ENCODE peak calls at places on chromosomes 3 and 15, in four cellular contexts. One of them, this sample, is unnamed.

GRCh38 chr15:76303909-76304308 is 7.4 kb downstream of the ETFA start:
- DNase-seq in HepG2: no peak
- DNase-seq in GM12878: no peak
- DNase-seq in K562: no peak
- DNase-seq in this sample: no peak

GRCh38 chr3:111352585-111352984 is 189.4 kb upstream of the CD96 start:
- DNase-seq in HepG2: no peak
- DNase-seq in GM12878: no peak
- DNase-seq in K562: no peak
- DNase-seq in this sample: no peak

GRCh38 chr3:43379343-43379742 is 93.0 kb downstream of the SNRK start:
- DNase-seq in HepG2: no peak
- DNase-seq in GM12878: no peak
- DNase-seq in K562: no peak
- DNase-seq in this sample: no peak

GRCh38 chr15:39275066-39275465 is 305.8 kb upstream of the THBS1 start:
- DNase-seq in HepG2: no peak
- DNase-seq in GM12878: no peak
- DNase-seq in K562: no peak
- DNase-seq in this sample: no peak

GRCh38 chr15:51737538-51738305 is at the start of gene LYSMD2:
- DNase-seq in HepG2: no peak
- DNase-seq in GM12878: no peak
- DNase-seq in K562: peak
- DNase-seq in this sample: no peak

GRCh38 chr15:94164202-94164807 is 67.1 kb upstream of the MCTP2 start:
- DNase-seq in HepG2: peak
- DNase-seq in GM12878: no peak
- DNase-seq in K562: peak
- DNase-seq in this sample: peak

GRCh38 chr3:196207159-196207832 is 3.9 kb downstream of the ZDHHC19 start:
- DNase-seq in HepG2: no peak
- DNase-seq in GM12878: no peak
- DNase-seq in K562: peak
- DNase-seq in this sample: no peak

GRCh38 chr3:3200632-3201212 is 21.2 kb upstream of the CRBN start:
- DNase-seq in HepG2: peak
- DNase-seq in GM12878: peak
- DNase-seq in K562: peak
- DNase-seq in this sample: peak

GRCh38 chr15:69561071-69561784 is 108.6 kb downstream of the RPLP1 start:
- DNase-seq in HepG2: peak
- DNase-seq in GM12878: no peak
- DNase-seq in K562: no peak
- DNase-seq in this sample: no peak

GRCh38 chr15:43514241-43515057 is 3.0 kb upstream of the MAP1A start:
- DNase-seq in HepG2: peak
- DNase-seq in GM12878: no peak
- DNase-seq in K562: peak
- DNase-seq in this sample: no peak

GRCh38 chr3:32238816-32239637 is 547 bp downstream of the CMTM8 start:
- DNase-seq in HepG2: no peak
- DNase-seq in GM12878: no peak
- DNase-seq in K562: no peak
- DNase-seq in this sample: peak

GRCh38 chr15:78979456-78980320 is 34.8 kb upstream of the CTSH start:
- DNase-seq in HepG2: peak
- DNase-seq in GM12878: peak
- DNase-seq in K562: peak
- DNase-seq in this sample: peak

GRCh38 chr15:74180689-74181602 is 7.4 kb downstream of the ISLR start:
- DNase-seq in HepG2: no peak
- DNase-seq in GM12878: no peak
- DNase-seq in K562: no peak
- DNase-seq in this sample: no peak

GRCh38 chr3:14424711-14425573 is 22.5 kb downstream of the SLC6A6 start:
- DNase-seq in HepG2: no peak
- DNase-seq in GM12878: no peak
- DNase-seq in K562: peak
- DNase-seq in this sample: no peak

GRCh38 chr15:52021128-52021671 is 2.2 kb downstream of the MAPK6 start:
- DNase-seq in HepG2: peak
- DNase-seq in GM12878: no peak
- DNase-seq in K562: peak
- DNase-seq in this sample: peak

GRCh38 chr15:58755956-58756355 is 6.4 kb upstream of the ADAM10 start:
- DNase-seq in HepG2: no peak
- DNase-seq in GM12878: no peak
- DNase-seq in K562: no peak
- DNase-seq in this sample: no peak

GRCh38 chr15:99452728-99453643 is 112.8 kb upstream of the MEF2A start:
- DNase-seq in HepG2: peak
- DNase-seq in GM12878: peak
- DNase-seq in K562: no peak
- DNase-seq in this sample: no peak

GRCh38 chr3:45864760-45865567 is 21.4 kb upstream of the CCR9 start:
- DNase-seq in HepG2: no peak
- DNase-seq in GM12878: peak
- DNase-seq in K562: no peak
- DNase-seq in this sample: no peak

GRCh38 chr3:11377726-11378125 is 105.5 kb downstream of the ATG7 start:
- DNase-seq in HepG2: no peak
- DNase-seq in GM12878: no peak
- DNase-seq in K562: no peak
- DNase-seq in this sample: no peak

GRCh38 chr3:105842943-105843342 is 25.9 kb downstream of the CBLB start:
- DNase-seq in HepG2: no peak
- DNase-seq in GM12878: no peak
- DNase-seq in K562: no peak
- DNase-seq in this sample: no peak

GRCh38 chr15:78527325-78527724 is 12.9 kb upstream of the PSMA4 start:
- DNase-seq in HepG2: no peak
- DNase-seq in GM12878: no peak
- DNase-seq in K562: no peak
- DNase-seq in this sample: no peak

GRCh38 chr15:74844319-74845207 is 1.6 kb upstream of the ULK3 start:
- DNase-seq in HepG2: no peak
- DNase-seq in GM12878: no peak
- DNase-seq in K562: no peak
- DNase-seq in this sample: no peak

DNA sequence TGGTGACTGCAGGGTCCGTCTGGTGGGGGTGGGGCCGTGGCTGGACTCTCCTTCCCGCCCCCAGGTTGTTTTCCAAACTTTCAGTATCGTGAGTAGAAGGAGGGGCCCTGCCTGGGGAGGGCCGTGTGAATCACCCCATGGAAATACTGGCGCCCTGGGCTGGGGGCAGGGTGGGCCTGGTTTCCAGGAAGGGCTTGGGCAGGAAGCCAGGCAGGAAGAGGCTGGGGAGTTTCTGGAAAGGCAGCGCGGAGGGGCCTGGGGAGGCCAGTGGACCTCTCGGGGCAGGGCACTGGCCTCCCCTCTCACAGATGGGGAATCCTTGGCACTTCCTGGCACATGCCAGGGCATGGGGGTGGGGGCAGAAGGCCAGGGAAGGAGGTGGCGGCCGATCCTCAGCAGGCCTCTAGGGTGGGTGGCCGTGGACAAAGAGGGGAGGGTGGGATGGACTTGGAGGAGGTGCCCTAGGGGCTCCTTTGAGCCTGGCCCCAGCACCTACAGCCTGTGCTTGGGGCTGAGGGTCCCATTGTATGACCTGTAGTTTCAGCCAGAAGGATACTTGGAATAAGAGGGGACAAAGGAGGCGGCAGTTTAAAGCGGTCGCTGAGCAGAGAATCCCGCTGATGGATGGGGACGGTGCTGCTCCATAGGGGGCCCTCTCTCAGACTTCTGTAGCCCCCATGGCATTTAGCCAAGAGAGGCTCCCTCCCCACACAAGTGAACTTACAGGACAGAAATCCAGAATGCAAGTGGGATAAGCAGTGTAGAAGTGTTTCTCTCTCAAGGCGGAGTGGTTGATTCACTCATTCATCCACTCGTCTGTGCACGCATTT is 56.5 kb upstream of the GATA2 start:
- DNase-seq in HepG2: peak
- DNase-seq in GM12878: no peak
- DNase-seq in K562: peak
- DNase-seq in this sample: no peak
- TF ChIP-seq FOXM1 in HepG2: no peak
- TF ChIP-seq FOXM1 in GM12878: no peak
- TF ChIP-seq FOXM1 in K562: no peak
- TF ChIP-seq FOXM1 in this sample: no peak

GRCh38 chr3:38165722-38166387 is 518 bp downstream of the OXSR1 start:
- DNase-seq in HepG2: peak
- DNase-seq in GM12878: no peak
- DNase-seq in K562: no peak
- DNase-seq in this sample: no peak
- TF ChIP-seq FOXM1 in HepG2: no peak
- TF ChIP-seq FOXM1 in GM12878: no peak
- TF ChIP-seq FOXM1 in K562: no peak
- TF ChIP-seq FOXM1 in this sample: no peak

GRCh38 chr3:55488398-55489055 is 1.4 kb upstream of the WNT5A start:
- DNase-seq in HepG2: no peak
- DNase-seq in GM12878: peak
- DNase-seq in K562: peak
- DNase-seq in this sample: peak
- TF ChIP-seq FOXM1 in HepG2: no peak
- TF ChIP-seq FOXM1 in GM12878: no peak
- TF ChIP-seq FOXM1 in K562: no peak
- TF ChIP-seq FOXM1 in this sample: no peak

GRCh38 chr3:79203144-79203519 is 564.7 kb downstream of the ROBO1 start:
- DNase-seq in HepG2: no peak
- DNase-seq in GM12878: no peak
- DNase-seq in K562: no peak
- DNase-seq in this sample: no peak

GRCh38 chr3:79200456-79200855 is 567.3 kb downstream of the ROBO1 start:
- DNase-seq in HepG2: no peak
- DNase-seq in GM12878: no peak
- DNase-seq in K562: no peak
- DNase-seq in this sample: no peak

GRCh38 chr3:79202471-79203143 is 565.2 kb downstream of the ROBO1 start:
- DNase-seq in HepG2: no peak
- DNase-seq in GM12878: no peak
- DNase-seq in K562: no peak
- DNase-seq in this sample: no peak

GRCh38 chr3:79204351-79204750 is 563.4 kb downstream of the ROBO1 start:
- DNase-seq in HepG2: no peak
- DNase-seq in GM12878: no peak
- DNase-seq in K562: no peak
- DNase-seq in this sample: no peak

GRCh38 chr3:79199966-79200365 is 567.8 kb downstream of the ROBO1 start:
- DNase-seq in HepG2: no peak
- DNase-seq in GM12878: no peak
- DNase-seq in K562: no peak
- DNase-seq in this sample: no peak
- TF ChIP-seq FOXM1 in HepG2: no peak
- TF ChIP-seq FOXM1 in GM12878: no peak
- TF ChIP-seq FOXM1 in K562: no peak
- TF ChIP-seq FOXM1 in this sample: no peak

DNA sequence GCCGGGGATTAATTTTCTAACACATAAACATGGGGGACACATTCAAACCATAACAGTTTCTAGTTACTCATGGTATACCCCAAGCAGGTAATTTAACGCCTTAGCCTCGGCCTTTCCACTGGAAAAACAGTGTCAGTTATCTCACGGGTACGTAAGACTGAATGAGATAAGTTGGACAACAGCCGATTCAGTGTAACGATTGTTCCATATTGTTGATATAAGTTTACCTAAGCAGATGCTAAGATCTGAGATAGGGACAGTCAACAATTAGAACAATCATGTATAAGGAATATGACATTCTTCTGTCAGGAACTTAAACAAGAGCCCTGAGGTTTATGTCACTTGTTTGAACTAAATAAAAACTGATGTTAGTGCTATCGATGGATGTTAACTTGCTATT is 130.8 kb downstream of the GHSR start:
- DNase-seq in HepG2: no peak
- DNase-seq in GM12878: no peak
- DNase-seq in K562: no peak
- DNase-seq in this sample: no peak
- TF ChIP-seq FOXM1 in HepG2: no peak
- TF ChIP-seq FOXM1 in GM12878: no peak
- TF ChIP-seq FOXM1 in K562: no peak
- TF ChIP-seq FOXM1 in this sample: no peak

This sample was measured in HEK293T.